ENCODE peak calls at places on chromosomes 5 and 9, in ten cellular contexts. N is sigmoid colon, G is stomach, L is right lobe of liver, P is IMR-90, A is H1, I is body of pancreas, O is K562, D is A549, U is endothelial cell of umbilical vein. H is an unnamed sample.
A peak's percentile ranks its signal among the peaks of the same experiment; 100 is the strongest.

GRCh38 chr5:134738963-134739661 is 764 bp downstream of the CAMLG start:
- DNase-seq in N (no peak), G (no peak), L (no peak), P (peak; percentile 49), A (no peak), I (peak; percentile 32), O (peak; percentile 71), D (peak; percentile 70), U (peak; percentile 81), H (no peak)

GRCh38 chr5:112529525-112529924 is 110.4 kb upstream of the EPB41L4A start:
- DNase-seq in N (no peak), G (no peak), L (no peak), P (no peak), A (no peak), I (no peak), O (peak; percentile 41), D (peak; percentile 36), U (peak; percentile 46), H (no peak)

GRCh38 chr9:84955155-84955554 is 285.6 kb downstream of the NTRK2 start:
- DNase-seq in N (no peak), G (no peak), L (no peak), P (no peak), A (no peak), I (no peak), O (no peak), D (no peak), U (no peak), H (no peak)

GRCh38 chr9:128102196-128102595 is 25.3 kb downstream of the PTGES2 start:
- DNase-seq in N (no peak), G (no peak), L (peak; percentile 75), P (no peak), A (no peak), I (no peak), O (no peak), D (no peak), U (no peak), H (no peak)

GRCh38 chr9:97857603-97858392 is 4.8 kb downstream of the FOXE1 start:
- DNase-seq in N (no peak), G (no peak), L (no peak), P (no peak), A (no peak), I (no peak), O (no peak), D (no peak), U (no peak), H (no peak)

GRCh38 chr9:87826331-87826730 is 56.3 kb upstream of the SPATA31E1 start:
- DNase-seq in N (no peak), G (no peak), L (no peak), P (no peak), A (no peak), I (no peak), O (no peak), D (no peak), U (no peak), H (no peak)

GRCh38 chr9:101026824-101027223 is 1.7 kb upstream of the PLPPR1 start:
- DNase-seq in N (no peak), G (no peak), L (no peak), P (no peak), A (no peak), I (peak; percentile 21), O (no peak), D (no peak), U (peak; percentile 11), H (no peak)

GRCh38 chr9:131370638-131371037 is 23.2 kb upstream of the PRRC2B start:
- DNase-seq in N (no peak), G (no peak), L (no peak), P (no peak), A (no peak), I (no peak), O (no peak), D (no peak), U (no peak), H (no peak)

GRCh38 chr5:73946278-73946677 is 320.3 kb downstream of the ARHGEF28 start:
- DNase-seq in N (no peak), G (no peak), L (no peak), P (no peak), A (no peak), I (no peak), O (no peak), D (no peak), U (no peak), H (no peak)

GRCh38 chr5:152912924-152913323 is 507.8 kb upstream of the NMUR2 start:
- DNase-seq in N (no peak), G (no peak), L (no peak), P (no peak), A (no peak), I (no peak), O (no peak), D (no peak), U (no peak), H (no peak)

GRCh38 chr5:152905286-152905685 is 500.2 kb upstream of the NMUR2 start:
- DNase-seq in N (no peak), G (no peak), L (no peak), P (no peak), A (no peak), I (no peak), O (no peak), D (no peak), U (no peak), H (no peak)

GRCh38 chr5:152901754-152902153 is 496.7 kb upstream of the NMUR2 start:
- DNase-seq in N (no peak), G (no peak), L (no peak), P (no peak), A (no peak), I (no peak), O (no peak), D (no peak), U (no peak), H (no peak)

GRCh38 chr5:152907488-152908245 is 502.6 kb upstream of the NMUR2 start:
- DNase-seq in N (no peak), G (no peak), L (no peak), P (no peak), A (no peak), I (no peak), O (no peak), D (no peak), U (no peak), H (no peak)
- H3K9me3 ChIP-seq in N (no peaks in the 10 kb centered on the region), G (no peaks in the 10 kb centered on the region), L (no peaks in the 10 kb centered on the region), P (peaks cover 10% of the 10 kb centered on the region), A (no peaks in the 10 kb centered on the region), I (no peaks in the 10 kb centered on the region), O (no peaks in the 10 kb centered on the region), D (no peaks in the 10 kb centered on the region), U (peaks cover 2% of the 10 kb centered on the region), H (no peaks in the 10 kb centered on the region)

GRCh38 chr5:95961617-95962474 is at the start of gene ELL2:
- DNase-seq in N (peak; percentile 99), G (peak; percentile 100), L (peak; percentile 100), P (peak; percentile 98), A (peak; percentile 97), I (peak; percentile 99), O (peak; percentile 100), D (peak; percentile 100), U (peak; percentile 98), H (peak; percentile 98)
- TF ChIP-seq POLR2A in N (peak; percentile 86), G (no peak), L (peak; percentile 96), P (peak; percentile 97), A (peak; percentile 52), I (peak; percentile 95), O (peak; percentile 66), D (peak; percentile 50), U (peak; percentile 68), H (peak; percentile 97)

DNA sequence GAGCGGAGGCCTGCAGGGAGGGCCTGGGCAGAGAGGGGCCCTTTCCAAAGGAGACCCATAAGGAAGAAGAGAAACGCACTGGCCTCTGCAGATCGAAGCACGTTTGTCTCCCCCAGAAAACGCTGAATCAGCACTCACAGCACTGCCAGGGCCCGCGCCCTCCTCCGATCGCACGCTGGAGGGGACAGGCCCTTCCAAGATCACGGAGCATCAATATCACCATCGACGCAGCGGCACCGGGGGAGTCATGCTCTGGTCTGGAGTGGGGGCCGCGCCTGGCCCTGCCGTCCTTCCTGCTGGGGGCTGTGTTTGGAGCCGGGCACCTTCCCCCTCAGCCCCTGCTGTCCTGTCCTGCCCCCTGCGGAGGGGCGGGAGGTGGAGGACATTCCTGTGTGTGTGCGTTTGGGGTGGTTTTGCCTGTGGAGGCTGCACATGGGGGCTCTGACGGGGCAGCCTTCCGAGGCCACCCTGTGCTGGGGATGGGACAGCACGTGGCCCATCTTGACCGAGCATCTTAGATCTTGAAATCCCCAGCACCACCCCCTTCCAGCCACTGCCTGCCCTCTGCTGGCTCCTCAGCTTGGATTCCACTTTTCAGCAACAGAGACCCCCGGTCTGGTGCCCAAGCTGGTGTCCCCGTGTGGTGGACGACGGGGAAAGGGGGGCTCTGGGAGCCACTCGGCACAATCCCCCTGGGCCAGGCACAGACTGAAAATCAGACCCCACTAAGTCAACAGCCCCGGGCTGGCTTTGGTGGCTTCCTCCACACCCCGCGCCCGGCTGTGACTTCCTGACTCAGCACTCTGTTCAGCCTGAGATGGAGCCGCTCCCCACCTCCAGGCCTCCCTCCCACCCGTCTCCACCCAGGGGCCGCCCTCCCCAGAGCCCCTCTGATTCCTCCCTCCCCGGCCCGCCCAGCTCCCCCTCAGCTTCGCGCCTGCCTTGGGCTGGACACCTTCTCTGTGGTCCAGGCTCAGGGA is 8.3 kb downstream of the TMEM250 start:
- DNase-seq in N (no peak), G (no peak), L (no peak), P (peak; percentile 15), A (no peak), I (no peak), O (peak; percentile 71), D (no peak), U (no peak), H (no peak)
- H3K4me1 ChIP-seq in N (no peaks in the 10 kb centered on the region), G (peaks cover 60% of the 10 kb centered on the region), L (peaks cover 10% of the 10 kb centered on the region), P (peaks cover 18% of the 10 kb centered on the region), A (peaks cover 37% of the 10 kb centered on the region), I (peaks cover 39% of the 10 kb centered on the region), O (peaks cover 48% of the 10 kb centered on the region), D (peaks cover 32% of the 10 kb centered on the region), U (peaks cover 13% of the 10 kb centered on the region), H (peaks cover 49% of the 10 kb centered on the region)

DNA sequence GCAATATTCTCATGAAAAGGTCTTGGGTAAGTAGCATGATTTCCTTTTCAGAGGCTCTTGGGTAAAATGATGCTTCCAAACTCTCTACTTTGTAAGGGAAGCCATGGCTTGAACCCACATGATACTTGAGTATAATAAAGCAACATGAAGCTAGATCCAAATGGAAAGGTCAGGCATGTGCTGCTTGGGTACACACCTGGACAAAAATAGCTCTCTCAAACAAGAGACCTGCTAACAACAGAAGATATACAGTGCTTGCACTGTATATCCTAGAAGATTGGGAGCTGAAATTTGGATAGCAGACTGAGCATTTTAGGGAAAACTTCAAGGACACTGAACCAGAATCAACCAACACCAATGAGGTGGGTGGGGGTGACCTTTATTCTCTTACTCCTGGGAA is 40.2 kb downstream of the NMUR2 start:
- DNase-seq in N (no peak), G (no peak), L (no peak), P (no peak), A (no peak), I (no peak), O (no peak), D (no peak), U (no peak), H (no peak)
- H3K9me3 ChIP-seq in N (no peaks in the 10 kb centered on the region), G (no peaks in the 10 kb centered on the region), L (no peaks in the 10 kb centered on the region), P (peaks cover 2% of the 10 kb centered on the region), A (no peaks in the 10 kb centered on the region), I (no peaks in the 10 kb centered on the region), O (no peaks in the 10 kb centered on the region), D (no peaks in the 10 kb centered on the region), U (no peaks in the 10 kb centered on the region), H (no peaks in the 10 kb centered on the region)

H was measured in heart left ventricle.